ENCODE peak calls at places on chromosomes 12 and 14, in ten cellular contexts. M is choroid plexus epithelial cell; A is fibroblast of lung; I is stimulated activated CD4-positive, alpha-beta T cell treated with anti-CD3 and anti-CD28 coated beads, Interleukin-2, amount 100 ng/mL, for 48 hours; J is cardiac fibroblast; L is KG1; N is endothelial cell of umbilical vein; W is central memory CD4-positive, alpha-beta T cell; U is heart right ventricle; C is kidney. D is an unnamed sample.

GRCh38 chr14:95286649-95287048 is 33.1 kb downstream of the CLMN start:
- DNase-seq in M (no peak), A (no peak), I (no peak), J (no peak), L (no peak), N (no peak), W (no peak), U (no peak), C (no peak), D (no peak)

GRCh38 chr12:108599948-108600701 is 2.2 kb upstream of the TMEM119 start:
- DNase-seq in M (no peak), A (no peak), I (no peak), J (no peak), L (no peak), N (no peak), W (no peak), U (no peak), C (no peak), D (no peak)

GRCh38 chr14:99681832-99682148 is 2.3 kb upstream of the CYP46A1 start:
- DNase-seq in M (no peak), A (no peak), I (no peak), J (no peak), L (no peak), N (no peak), W (no peak), U (no peak), C (no peak), D (no peak)

GRCh38 chr14:91333640-91334039 is 84.0 kb downstream of the CCDC88C start:
- DNase-seq in M (no peak), A (no peak), I (no peak), J (no peak), L (no peak), N (no peak), W (no peak), U (no peak), C (no peak), D (no peak)

GRCh38 chr12:125852679-125853078 is 787.4 kb downstream of the AACS start:
- DNase-seq in M (no peak), A (no peak), I (no peak), J (no peak), L (no peak), N (no peak), W (no peak), U (no peak), C (no peak), D (no peak)

GRCh38 chr12:31226639-31227038 is 99.3 kb downstream of the SINHCAF start:
- DNase-seq in M (no peak), A (no peak), I (no peak), J (no peak), L (no peak), N (no peak), W (no peak), U (no peak), C (no peak), D (no peak)

GRCh38 chr12:96219700-96220206 is 25.6 kb downstream of the ELK3 start:
- DNase-seq in M (peak; percentile 94), A (peak; percentile 99), I (no peak), J (peak; percentile 90), L (no peak), N (peak; percentile 96), W (no peak), U (no peak), C (no peak), D (peak; percentile 100)

GRCh38 chr14:32307881-32308582 is 21.1 kb upstream of the AKAP6 start:
- DNase-seq in M (no peak), A (no peak), I (no peak), J (no peak), L (no peak), N (peak; percentile 18), W (no peak), U (no peak), C (no peak), D (peak; percentile 89)

GRCh38 chr12:108711486-108712163 is 19.7 kb downstream of the CORO1C start:
- DNase-seq in M (peak; percentile 53), A (no peak), I (no peak), J (no peak), L (no peak), N (no peak), W (no peak), U (no peak), C (no peak), D (no peak)

GRCh38 chr12:88665051-88665450 is 84.8 kb upstream of the KITLG start:
- DNase-seq in M (peak; percentile 57), A (peak; percentile 74), I (no peak), J (peak; percentile 30), L (no peak), N (no peak), W (no peak), U (no peak), C (no peak), D (peak; percentile 52)

GRCh38 chr14:75989134-75989533 is 3.6 kb downstream of the IFT43 start:
- DNase-seq in M (peak; percentile 70), A (peak; percentile 83), I (no peak), J (peak; percentile 97), L (no peak), N (peak; percentile 97), W (no peak), U (no peak), C (no peak), D (no peak)

GRCh38 chr14:47439953-47440352 is 235.5 kb downstream of the MDGA2 start:
- DNase-seq in M (no peak), A (no peak), I (no peak), J (no peak), L (no peak), N (no peak), W (no peak), U (no peak), C (no peak), D (no peak)

GRCh38 chr14:28012629-28013415 is 753.8 kb upstream of the FOXG1 start:
- DNase-seq in M (no peak), A (no peak), I (no peak), J (no peak), L (no peak), N (no peak), W (no peak), U (no peak), C (no peak), D (no peak)

GRCh38 chr14:96192049-96192448 is 12.6 kb upstream of the BDKRB2 start:
- DNase-seq in M (no peak), A (no peak), I (no peak), J (no peak), L (no peak), N (no peak), W (no peak), U (no peak), C (no peak), D (no peak)

GRCh38 chr14:82999802-83000201 is 1466.1 kb upstream of the SEL1L start:
- DNase-seq in M (peak; percentile 13), A (no peak), I (no peak), J (no peak), L (peak; percentile 14), N (no peak), W (no peak), U (no peak), C (no peak), D (peak; percentile 10)

GRCh38 chr12:106247731-106248176 is at the start of gene CKAP4:
- DNase-seq in M (peak; percentile 85), A (peak; percentile 85), I (peak; percentile 37), J (peak; percentile 90), L (no peak), N (peak; percentile 74), W (peak; percentile 59), U (peak; percentile 86), C (peak; percentile 95), D (peak; percentile 35)

GRCh38 chr14:34340226-34340625 is 121.8 kb downstream of the SPTSSA start:
- DNase-seq in M (peak; percentile 37), A (peak; percentile 94), I (no peak), J (peak; percentile 49), L (no peak), N (no peak), W (no peak), U (no peak), C (no peak), D (peak; percentile 32)

GRCh38 chr12:119603767-119604166 is 10.2 kb downstream of the TMEM233 start:
- DNase-seq in M (no peak), A (no peak), I (no peak), J (peak; percentile 19), L (no peak), N (no peak), W (no peak), U (no peak), C (no peak), D (no peak)

GRCh38 chr12:89862511-89863331 is 154.1 kb upstream of the ATP2B1 start:
- DNase-seq in M (peak; percentile 36), A (no peak), I (no peak), J (peak; percentile 11), L (peak; percentile 25), N (peak; percentile 61), W (peak; percentile 74), U (no peak), C (no peak), D (no peak)

GRCh38 chr12:131194166-131194565 is 240.5 kb downstream of the ADGRD1 start:
- DNase-seq in M (no peak), A (no peak), I (no peak), J (no peak), L (no peak), N (no peak), W (no peak), U (no peak), C (peak; percentile 18), D (no peak)

GRCh38 chr14:102905116-102906108 is 17.1 kb upstream of the AMN start:
- DNase-seq in M (no peak), A (no peak), I (no peak), J (no peak), L (no peak), N (no peak), W (no peak), U (no peak), C (no peak), D (no peak)

GRCh38 chr12:62698701-62699101 is 232.1 kb downstream of the MON2 start:
- DNase-seq in M (peak; percentile 71), A (peak; percentile 85), I (no peak), J (peak; percentile 74), L (no peak), N (peak; percentile 85), W (no peak), U (no peak), C (no peak), D (peak; percentile 33)

GRCh38 chr12:101759396-101760047 is 20.3 kb upstream of the SYCP3 start:
- DNase-seq in M (peak; percentile 66), A (peak; percentile 15), I (no peak), J (peak; percentile 49), L (peak; percentile 9), N (peak; percentile 33), W (peak; percentile 8), U (no peak), C (no peak), D (peak; percentile 41)

GRCh38 chr12:50257226-50258166 is 25.8 kb downstream of the LIMA1 start:
- DNase-seq in M (peak; percentile 70), A (peak; percentile 56), I (no peak), J (peak; percentile 77), L (no peak), N (peak; percentile 78), W (no peak), U (no peak), C (no peak), D (peak; percentile 80)

GRCh38 chr12:51195841-51196240 is 22.0 kb downstream of the POU6F1 start:
- DNase-seq in M (no peak), A (no peak), I (no peak), J (no peak), L (no peak), N (no peak), W (no peak), U (no peak), C (no peak), D (no peak)

GRCh38 chr14:41482861-41483260 is 123.8 kb upstream of the LRFN5 start:
- DNase-seq in M (no peak), A (no peak), I (no peak), J (no peak), L (no peak), N (no peak), W (no peak), U (no peak), C (no peak), D (no peak)

GRCh38 chr14:104438166-104438887 is 141.2 kb upstream of the C14orf180 start:
- DNase-seq in M (no peak), A (no peak), I (no peak), J (no peak), L (no peak), N (no peak), W (no peak), U (no peak), C (no peak), D (no peak)

GRCh38 chr12:13799574-13799973 is 181.8 kb downstream of the GRIN2B start:
- DNase-seq in M (no peak), A (no peak), I (no peak), J (no peak), L (no peak), N (no peak), W (no peak), U (no peak), C (no peak), D (no peak)

D was measured in bronchial epithelial cell.